ENCODE peak calls at places on chromosome 11, in five cellular contexts. A is stimulated activated CD8-positive, alpha-beta memory T cell treated with anti-CD3 and anti-CD28 coated beads, Interleukin-4, amount 100 ng/mL, for 24 hours; R is stimulated activated naive CD4-positive, alpha-beta T cell; I is progenitor cell of endocrine pancreas; S is GM03348. W is an unnamed sample.

GRCh38 chr11:78961186-78961782 is 386.6 kb upstream of the NARS2 start:
- DNase-seq in S (peak; percentile 54), A (no peak), R (no peak), I (no peak), W (no peak)

GRCh38 chr11:3136542-3137455 is 28.3 kb downstream of the OSBPL5 start:
- DNase-seq in I (no peak), R (no peak), S (no peak), A (no peak), W (no peak)

GRCh38 chr11:37264060-37264459 is 666.0 kb upstream of the RAG2 start:
- DNase-seq in A (no peak), S (no peak), I (no peak), R (no peak), W (no peak)

GRCh38 chr11:105635466-105635865 is 25.6 kb downstream of the GRIA4 start:
- DNase-seq in R (no peak), I (no peak), A (no peak), S (no peak), W (no peak)

GRCh38 chr11:15204766-15205165 is 90.0 kb downstream of the INSC start:
- DNase-seq in S (no peak), A (no peak), R (no peak), I (no peak), W (no peak)

GRCh38 chr11:82906236-82906635 is 4.7 kb downstream of the DDIAS start:
- DNase-seq in A (no peak), R (peak; percentile 24), S (peak; percentile 39), I (no peak), W (no peak)

GRCh38 chr11:44611687-44612437 is 46.4 kb downstream of the CD82 start:
- DNase-seq in I (no peak), S (no peak), A (peak; percentile 52), R (peak; percentile 31), W (no peak)

GRCh38 chr11:124285610-124286344 is 28.0 kb downstream of the OR8D1 start:
- DNase-seq in R (no peak), A (no peak), S (no peak), I (no peak), W (no peak)

GRCh38 chr11:105701098-105701497 is 91.2 kb downstream of the GRIA4 start:
- DNase-seq in S (no peak), I (no peak), A (no peak), R (no peak), W (no peak)

GRCh38 chr11:34830648-34831047 is 85.5 kb downstream of the APIP start:
- DNase-seq in A (no peak), S (no peak), R (no peak), I (no peak), W (no peak)

GRCh38 chr11:124762077-124762623 is at the start of gene ESAM:
- DNase-seq in S (no peak), I (no peak), A (peak; percentile 64), R (peak; percentile 26), W (no peak)

GRCh38 chr11:122874991-122875390 is 7.6 kb upstream of the JHY start:
- DNase-seq in R (no peak), I (no peak), S (no peak), A (no peak), W (no peak)

GRCh38 chr11:117023178-117023577 is 75.0 kb downstream of the SIK3 start:
- DNase-seq in R (no peak), S (no peak), A (no peak), I (no peak), W (no peak)

GRCh38 chr11:407651-408080 is 7.1 kb downstream of the SIGIRR start:
- DNase-seq in I (no peak), R (peak; percentile 57), A (no peak), S (no peak), W (no peak)

GRCh38 chr11:40186401-40187091 is 1272.9 kb downstream of the LRRC4C start:
- DNase-seq in R (no peak), S (no peak), I (no peak), A (no peak), W (no peak)

GRCh38 chr11:9905562-9905961 is 241.7 kb downstream of the SWAP70 start:
- DNase-seq in A (no peak), R (no peak), S (peak; percentile 10), I (no peak), W (no peak)

GRCh38 chr11:6321356-6321755 is 1.1 kb upstream of the CAVIN3 start:
- DNase-seq in A (no peak), R (no peak), S (no peak), I (no peak), W (no peak)

GRCh38 chr11:9566561-9567063 is 6.9 kb upstream of the WEE1 start:
- DNase-seq in R (no peak), I (no peak), A (no peak), S (no peak), W (no peak)

W was measured in omental fat pad.